ENCODE peak calls at places on chromosomes 3 and 15, in ten cellular contexts. H, K, Q, X, O, E, P, R, V and C are unnamed samples.

GRCh38 chr3:68142331-68142887 is 488.0 kb upstream of the SUCLG2 start:
- DNase-seq in K (no peak), H (no peak), X (no peak), E (no peak), O (no peak), V (no peak), P (no peak), R (no peak), Q (no peak), C (no peak)

GRCh38 chr3:14455571-14456317 is 53.3 kb downstream of the SLC6A6 start:
- DNase-seq in O (no peak), X (no peak), V (no peak), P (no peak), Q (no peak), E (no peak), R (no peak), H (no peak), K (peak), C (no peak)

GRCh38 chr15:28109626-28110415 is 10.7 kb upstream of the OCA2 start:
- DNase-seq in V (no peak), O (no peak), R (no peak), E (no peak), Q (no peak), H (no peak), X (no peak), P (no peak), K (no peak), C (no peak)

GRCh38 chr3:138862531-138862923 is 27.8 kb upstream of the PIK3CB start:
- DNase-seq in H (no peak), E (no peak), X (no peak), V (no peak), P (no peak), Q (peak), O (no peak), K (peak), R (peak), C (no peak)

GRCh38 chr3:142444343-142444742 is 3.5 kb downstream of the XRN1 start:
- DNase-seq in V (no peak), K (no peak), P (no peak), E (no peak), O (no peak), Q (no peak), X (no peak), R (no peak), H (no peak), C (no peak)

GRCh38 chr15:69853572-69853971 is 244.1 kb downstream of the TLE3 start:
- DNase-seq in P (no peak), O (no peak), R (no peak), E (no peak), H (no peak), X (no peak), K (no peak), Q (peak), V (peak), C (no peak)

GRCh38 chr3:12798559-12799179 is 2.2 kb downstream of the CAND2 start:
- DNase-seq in X (peak), K (no peak), H (no peak), O (no peak), R (peak), Q (no peak), P (no peak), E (no peak), V (no peak), C (no peak)

GRCh38 chr3:130671545-130671944 is 75.1 kb downstream of the PIK3R4 start:
- DNase-seq in O (no peak), E (no peak), P (no peak), K (no peak), H (no peak), R (no peak), Q (peak), V (peak), X (no peak), C (no peak)

GRCh38 chr3:193716155-193716554 is 123.1 kb downstream of the OPA1 start:
- DNase-seq in O (no peak), K (no peak), R (no peak), X (no peak), Q (no peak), V (no peak), H (no peak), P (no peak), E (no peak), C (no peak)

GRCh38 chr3:157786216-157786615 is 283.0 kb upstream of the VEPH1 start:
- DNase-seq in Q (no peak), K (no peak), H (no peak), O (no peak), V (peak), P (no peak), R (no peak), E (no peak), X (no peak), C (no peak)

GRCh38 chr15:92184679-92185230 is 208.9 kb upstream of the ST8SIA2 start:
- DNase-seq in R (no peak), Q (no peak), V (peak), E (no peak), H (no peak), O (no peak), P (no peak), K (no peak), X (no peak), C (no peak)

GRCh38 chr3:165466856-165467255 is 270.7 kb upstream of the SLITRK3 start:
- DNase-seq in K (no peak), X (no peak), Q (no peak), V (peak), E (no peak), R (no peak), P (no peak), H (no peak), O (no peak), C (no peak)

GRCh38 chr15:81341351-81341750 is 17.4 kb upstream of the STARD5 start:
- DNase-seq in R (no peak), Q (no peak), K (no peak), H (no peak), E (no peak), O (no peak), X (no peak), V (no peak), P (no peak), C (peak)

GRCh38 chr3:57179580-57180410 is 14.6 kb upstream of the IL17RD start:
- DNase-seq in K (no peak), Q (peak), V (peak), E (no peak), H (peak), P (no peak), R (no peak), X (no peak), O (no peak), C (no peak)

GRCh38 chr3:48684480-48685143 is 1.1 kb downstream of the NCKIPSD start:
- DNase-seq in V (no peak), Q (no peak), K (peak), R (peak), H (no peak), P (no peak), O (no peak), E (no peak), X (no peak), C (peak)

GRCh38 chr15:25667829-25668228 is 195.3 kb downstream of the ATP10A start:
- DNase-seq in E (no peak), O (no peak), X (no peak), R (no peak), Q (no peak), P (no peak), H (no peak), K (no peak), V (no peak), C (no peak)

GRCh38 chr3:73041537-73041936 is 19.9 kb upstream of the EBLN2 start:
- DNase-seq in R (no peak), E (no peak), P (no peak), X (no peak), H (no peak), Q (no peak), O (no peak), V (no peak), K (no peak), C (no peak)

GRCh38 chr3:190424478-190425439 is 24.9 kb downstream of the TMEM207 start:
- DNase-seq in K (peak), P (peak), Q (peak), H (peak), R (peak), O (peak), X (peak), V (peak), E (no peak), C (no peak)

GRCh38 chr3:196942915-196943277 is 568 bp upstream of the NCBP2 start:
- DNase-seq in V (no peak), O (no peak), P (peak), Q (no peak), R (no peak), X (no peak), H (no peak), E (no peak), K (peak), C (no peak)

GRCh38 chr15:40893733-40894688 is at the start of gene VPS18:
- DNase-seq in X (peak), Q (peak), V (peak), R (peak), H (peak), P (peak), K (peak), O (peak), E (peak), C (peak)

GRCh38 chr3:10602769-10603768 is 97.7 kb upstream of the ATP2B2 start:
- DNase-seq in E (no peak), P (peak), H (peak), Q (peak), V (no peak), O (no peak), K (no peak), X (no peak), R (no peak), C (no peak)

GRCh38 chr3:179967622-179968021 is 69.1 kb downstream of the PEX5L start:
- DNase-seq in P (no peak), H (no peak), O (no peak), E (no peak), Q (no peak), V (peak), X (no peak), K (no peak), R (no peak), C (no peak)

GRCh38 chr15:79117442-79118204 is 27.0 kb upstream of the RASGRF1 start:
- DNase-seq in X (no peak), R (no peak), H (no peak), Q (no peak), E (no peak), P (no peak), K (no peak), O (no peak), V (no peak), C (no peak)

GRCh38 chr15:68401496-68402431 is 30.2 kb downstream of the ITGA11 start:
- DNase-seq in Q (no peak), O (no peak), K (no peak), E (no peak), X (no peak), H (no peak), P (no peak), R (no peak), V (no peak), C (peak)

GRCh38 chr3:59483191-59483590 is 433.4 kb upstream of the CFAP20DC start:
- DNase-seq in E (no peak), O (no peak), Q (no peak), P (no peak), K (no peak), H (no peak), R (no peak), V (no peak), X (no peak), C (no peak)

GRCh38 chr15:97961067-97961954 is 808 bp downstream of the ARRDC4 start:
- DNase-seq in H (peak), V (no peak), E (no peak), R (peak), X (peak), Q (peak), K (peak), O (peak), P (no peak), C (no peak)

GRCh38 chr3:47606171-47606570 is 27.5 kb upstream of the CSPG5 start:
- DNase-seq in K (no peak), H (no peak), R (no peak), Q (no peak), O (no peak), E (no peak), P (no peak), X (no peak), V (no peak), C (no peak)

GRCh38 chr15:76336254-76337046 is at the start of gene ISL2:
- DNase-seq in Q (peak), X (no peak), E (no peak), K (no peak), R (no peak), H (no peak), V (peak), P (peak), O (no peak), C (no peak)

GRCh38 chr3:184700759-184701158 is 11.1 kb downstream of the MAGEF1 start:
- DNase-seq in Q (no peak), R (no peak), H (no peak), P (no peak), V (no peak), O (no peak), X (no peak), E (no peak), K (no peak), C (no peak)

GRCh38 chr3:33582234-33582633 is 135.8 kb downstream of the CLASP2 start:
- DNase-seq in R (no peak), X (no peak), E (no peak), Q (no peak), O (no peak), V (no peak), H (no peak), P (no peak), K (no peak), C (no peak)